ENCODE peak calls at places on chromosomes 6 and 20, in nine cellular contexts. One of them, this sample, is unnamed.

GRCh38 chr6:31585531-31585930 is 546 bp upstream of the LST1 start:
- DNase-seq in right cardiac atrium: no peak
- DNase-seq in GM23338: peak; percentile 81
- DNase-seq in psoas muscle: no peak
- DNase-seq in uterus: no peak
- DNase-seq in ovary: no peak
- DNase-seq in thoracic aorta: no peak
- DNase-seq in neuronal stem cell: no peak
- DNase-seq in lower lobe of right lung: no peak
- DNase-seq in this sample: no peak

GRCh38 chr20:45117581-45117980 is 2.6 kb upstream of the WFDC5 start:
- DNase-seq in right cardiac atrium: no peak
- DNase-seq in GM23338: no peak
- DNase-seq in psoas muscle: no peak
- DNase-seq in uterus: no peak
- DNase-seq in ovary: no peak
- DNase-seq in thoracic aorta: no peak
- DNase-seq in neuronal stem cell: no peak
- DNase-seq in lower lobe of right lung: no peak
- DNase-seq in this sample: no peak

GRCh38 chr6:71419217-71419953 is 130.8 kb downstream of the OGFRL1 start:
- DNase-seq in right cardiac atrium: peak; percentile 33
- DNase-seq in GM23338: peak; percentile 13
- DNase-seq in psoas muscle: peak; percentile 21
- DNase-seq in uterus: no peak
- DNase-seq in ovary: no peak
- DNase-seq in thoracic aorta: no peak
- DNase-seq in neuronal stem cell: no peak
- DNase-seq in lower lobe of right lung: no peak
- DNase-seq in this sample: peak; percentile 85

GRCh38 chr20:53739799-53740785 is 146.5 kb upstream of the ZNF217 start:
- DNase-seq in right cardiac atrium: no peak
- DNase-seq in GM23338: no peak
- DNase-seq in psoas muscle: no peak
- DNase-seq in uterus: no peak
- DNase-seq in ovary: no peak
- DNase-seq in thoracic aorta: no peak
- DNase-seq in neuronal stem cell: no peak
- DNase-seq in lower lobe of right lung: no peak
- DNase-seq in this sample: peak; percentile 83

GRCh38 chr20:39850821-39851330 is 838.2 kb downstream of the MAFB start:
- DNase-seq in right cardiac atrium: no peak
- DNase-seq in GM23338: no peak
- DNase-seq in psoas muscle: no peak
- DNase-seq in uterus: no peak
- DNase-seq in ovary: no peak
- DNase-seq in thoracic aorta: no peak
- DNase-seq in neuronal stem cell: no peak
- DNase-seq in lower lobe of right lung: no peak
- DNase-seq in this sample: no peak

GRCh38 chr20:32247957-32248497 is 29.4 kb upstream of the KIF3B start:
- DNase-seq in right cardiac atrium: no peak
- DNase-seq in GM23338: no peak
- DNase-seq in psoas muscle: no peak
- DNase-seq in uterus: no peak
- DNase-seq in ovary: no peak
- DNase-seq in thoracic aorta: no peak
- DNase-seq in neuronal stem cell: no peak
- DNase-seq in lower lobe of right lung: no peak
- DNase-seq in this sample: no peak

GRCh38 chr6:146339716-146340115 is 203.9 kb upstream of the RAB32 start:
- DNase-seq in right cardiac atrium: no peak
- DNase-seq in GM23338: no peak
- DNase-seq in psoas muscle: no peak
- DNase-seq in uterus: no peak
- DNase-seq in ovary: no peak
- DNase-seq in thoracic aorta: no peak
- DNase-seq in neuronal stem cell: no peak
- DNase-seq in lower lobe of right lung: no peak
- DNase-seq in this sample: no peak

GRCh38 chr6:44061375-44062104 is 65.7 kb downstream of the MRPL14 start:
- DNase-seq in right cardiac atrium: no peak
- DNase-seq in GM23338: no peak
- DNase-seq in psoas muscle: no peak
- DNase-seq in uterus: no peak
- DNase-seq in ovary: no peak
- DNase-seq in thoracic aorta: no peak
- DNase-seq in neuronal stem cell: no peak
- DNase-seq in lower lobe of right lung: no peak
- DNase-seq in this sample: no peak

GRCh38 chr6:157647261-157647915 is 175.7 kb upstream of the SNX9 start:
- DNase-seq in right cardiac atrium: no peak
- DNase-seq in GM23338: no peak
- DNase-seq in psoas muscle: no peak
- DNase-seq in uterus: no peak
- DNase-seq in ovary: no peak
- DNase-seq in thoracic aorta: no peak
- DNase-seq in neuronal stem cell: no peak
- DNase-seq in lower lobe of right lung: no peak
- DNase-seq in this sample: no peak

GRCh38 chr6:25506020-25506419 is 146.0 kb upstream of the SCGN start:
- DNase-seq in right cardiac atrium: no peak
- DNase-seq in GM23338: no peak
- DNase-seq in psoas muscle: no peak
- DNase-seq in uterus: no peak
- DNase-seq in ovary: no peak
- DNase-seq in thoracic aorta: no peak
- DNase-seq in neuronal stem cell: no peak
- DNase-seq in lower lobe of right lung: no peak
- DNase-seq in this sample: no peak

GRCh38 chr20:50380697-50381040 is 129.5 kb upstream of the PTPN1 start:
- DNase-seq in right cardiac atrium: peak; percentile 79
- DNase-seq in GM23338: peak; percentile 22
- DNase-seq in psoas muscle: no peak
- DNase-seq in uterus: peak; percentile 58
- DNase-seq in ovary: peak; percentile 73
- DNase-seq in thoracic aorta: no peak
- DNase-seq in neuronal stem cell: no peak
- DNase-seq in lower lobe of right lung: no peak
- DNase-seq in this sample: no peak

GRCh38 chr6:157669747-157670216 is 153.3 kb upstream of the SNX9 start:
- DNase-seq in right cardiac atrium: peak; percentile 96
- DNase-seq in GM23338: peak; percentile 70
- DNase-seq in psoas muscle: peak; percentile 90
- DNase-seq in uterus: peak; percentile 78
- DNase-seq in ovary: peak; percentile 84
- DNase-seq in thoracic aorta: peak; percentile 33
- DNase-seq in neuronal stem cell: no peak
- DNase-seq in lower lobe of right lung: peak; percentile 74
- DNase-seq in this sample: peak; percentile 88

GRCh38 chr6:143962644-143962929 is 45.5 kb downstream of the PLAGL1 start:
- DNase-seq in right cardiac atrium: no peak
- DNase-seq in GM23338: peak; percentile 86
- DNase-seq in psoas muscle: peak; percentile 12
- DNase-seq in uterus: peak; percentile 33
- DNase-seq in ovary: peak; percentile 35
- DNase-seq in thoracic aorta: no peak
- DNase-seq in neuronal stem cell: peak; percentile 67
- DNase-seq in lower lobe of right lung: no peak
- DNase-seq in this sample: no peak

GRCh38 chr6:5095236-5095635 is 10.1 kb downstream of the PPP1R3G start:
- DNase-seq in right cardiac atrium: no peak
- DNase-seq in GM23338: no peak
- DNase-seq in psoas muscle: no peak
- DNase-seq in uterus: no peak
- DNase-seq in ovary: no peak
- DNase-seq in thoracic aorta: no peak
- DNase-seq in neuronal stem cell: no peak
- DNase-seq in lower lobe of right lung: no peak
- DNase-seq in this sample: no peak

GRCh38 chr6:141309295-141309694 is 823.4 kb upstream of the GJE1 start:
- DNase-seq in right cardiac atrium: no peak
- DNase-seq in GM23338: peak; percentile 43
- DNase-seq in psoas muscle: no peak
- DNase-seq in uterus: no peak
- DNase-seq in ovary: no peak
- DNase-seq in thoracic aorta: no peak
- DNase-seq in neuronal stem cell: no peak
- DNase-seq in lower lobe of right lung: no peak
- DNase-seq in this sample: no peak

GRCh38 chr20:39547546-39548410 is 585.6 kb downstream of the DHX35 start:
- DNase-seq in right cardiac atrium: no peak
- DNase-seq in GM23338: peak; percentile 23
- DNase-seq in psoas muscle: no peak
- DNase-seq in uterus: no peak
- DNase-seq in ovary: no peak
- DNase-seq in thoracic aorta: no peak
- DNase-seq in neuronal stem cell: no peak
- DNase-seq in lower lobe of right lung: no peak
- DNase-seq in this sample: no peak

GRCh38 chr6:130018830-130019795 is 732 bp downstream of the L3MBTL3 start:
- DNase-seq in right cardiac atrium: peak; percentile 76
- DNase-seq in GM23338: peak; percentile 56
- DNase-seq in psoas muscle: peak; percentile 28
- DNase-seq in uterus: peak; percentile 32
- DNase-seq in ovary: peak; percentile 39
- DNase-seq in thoracic aorta: no peak
- DNase-seq in neuronal stem cell: peak; percentile 33
- DNase-seq in lower lobe of right lung: peak; percentile 55
- DNase-seq in this sample: peak; percentile 60

DNA sequence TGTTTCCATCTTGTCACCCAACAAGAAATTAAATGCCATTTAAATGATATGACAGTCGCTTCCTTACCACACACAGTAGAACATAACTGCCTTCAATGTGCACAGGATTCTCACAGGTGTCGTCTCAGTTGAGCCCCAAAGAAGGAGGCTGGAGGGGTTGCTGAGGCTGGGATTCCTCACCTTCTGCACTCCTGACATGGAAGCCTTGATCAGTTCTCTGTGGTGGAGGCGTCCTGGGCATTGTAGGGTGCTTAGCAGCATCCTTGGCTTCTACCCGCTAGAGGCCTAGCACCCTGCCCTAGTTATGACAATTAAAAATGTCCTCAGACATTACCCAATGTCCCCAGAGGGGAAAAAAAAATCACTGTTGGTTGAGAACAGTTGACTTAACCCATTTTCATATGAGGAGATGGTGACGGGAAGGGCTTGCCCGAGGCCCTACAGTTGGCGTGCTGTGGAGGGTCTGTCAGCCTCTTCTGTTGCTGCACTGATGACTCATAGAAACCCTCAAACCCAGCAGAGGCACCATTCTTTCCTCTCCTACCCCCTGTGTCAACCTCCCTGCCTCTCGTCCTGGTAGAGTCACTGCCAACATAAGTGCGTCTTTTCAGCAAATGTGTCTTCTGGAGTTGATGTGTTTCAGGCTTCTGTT is 19.3 kb upstream of the ZNF831 start:
- DNase-seq in right cardiac atrium: no peak
- DNase-seq in GM23338: no peak
- DNase-seq in psoas muscle: no peak
- DNase-seq in uterus: no peak
- DNase-seq in ovary: no peak
- DNase-seq in thoracic aorta: no peak
- DNase-seq in neuronal stem cell: no peak
- DNase-seq in lower lobe of right lung: no peak
- DNase-seq in this sample: peak; percentile 51
- H3K27ac ChIP-seq in right cardiac atrium: no peak overlapping the region
- H3K27ac ChIP-seq in GM23338: no peak overlapping the region
- H3K27ac ChIP-seq in psoas muscle: no peak overlapping the region
- H3K27ac ChIP-seq in uterus: no peak overlapping the region
- H3K27ac ChIP-seq in ovary: no peak overlapping the region
- H3K27ac ChIP-seq in thoracic aorta: no peak overlapping the region
- H3K27ac ChIP-seq in neuronal stem cell: no peak overlapping the region
- H3K27ac ChIP-seq in lower lobe of right lung: no peak overlapping the region
- H3K27ac ChIP-seq in this sample: no peak overlapping the region

GRCh38 chr6:35716798-35717197 is 20.0 kb upstream of the ARMC12 start:
- DNase-seq in right cardiac atrium: no peak
- DNase-seq in GM23338: peak; percentile 33
- DNase-seq in psoas muscle: no peak
- DNase-seq in uterus: no peak
- DNase-seq in ovary: no peak
- DNase-seq in thoracic aorta: no peak
- DNase-seq in neuronal stem cell: no peak
- DNase-seq in lower lobe of right lung: no peak
- DNase-seq in this sample: no peak
- H3K4me3 ChIP-seq in right cardiac atrium: no peak overlapping the region
- H3K4me3 ChIP-seq in GM23338: no peak overlapping the region
- H3K4me3 ChIP-seq in psoas muscle: no peak overlapping the region
- H3K4me3 ChIP-seq in uterus: no peak overlapping the region
- H3K4me3 ChIP-seq in ovary: no peak overlapping the region
- H3K4me3 ChIP-seq in thoracic aorta: no peak overlapping the region
- H3K4me3 ChIP-seq in neuronal stem cell: no peak overlapping the region
- H3K4me3 ChIP-seq in lower lobe of right lung: no peak overlapping the region
- H3K4me3 ChIP-seq in this sample: no peak overlapping the region

DNA sequence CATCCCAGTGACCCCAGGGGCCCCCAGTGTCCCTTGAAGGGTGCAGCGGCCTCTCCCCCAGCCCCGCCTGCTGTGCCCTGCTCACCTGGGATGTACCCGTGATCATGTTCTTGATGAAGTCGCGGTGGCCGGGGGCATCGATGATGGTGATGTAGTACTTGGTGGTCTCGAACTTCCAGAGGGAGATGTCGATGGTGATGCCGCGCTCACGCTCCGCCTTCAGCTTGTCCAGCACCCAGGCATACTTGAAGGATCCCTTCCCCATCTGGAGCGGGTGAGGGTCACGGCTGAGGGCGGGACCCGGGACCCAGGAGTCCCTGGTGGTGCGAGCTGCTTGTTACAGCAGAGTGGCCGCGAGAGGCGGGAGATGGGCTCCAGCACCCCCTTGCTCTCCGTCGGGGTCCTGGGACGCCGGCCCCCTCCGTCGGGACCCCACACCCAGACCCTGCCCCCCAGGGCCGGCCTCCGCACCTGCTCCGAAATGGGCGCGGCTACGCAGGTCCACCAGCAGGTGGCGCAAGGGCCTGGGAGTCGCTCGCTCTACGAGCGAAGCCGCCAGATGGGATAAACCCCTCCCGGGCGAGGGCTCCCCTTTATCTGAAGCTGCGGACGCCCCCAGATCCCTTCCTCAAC is 3.0 kb downstream of the EEF1A2 start:
- DNase-seq in right cardiac atrium: peak; percentile 88
- DNase-seq in GM23338: peak; percentile 87
- DNase-seq in psoas muscle: peak; percentile 69
- DNase-seq in uterus: peak; percentile 58
- DNase-seq in ovary: peak; percentile 62
- DNase-seq in thoracic aorta: no peak
- DNase-seq in neuronal stem cell: peak; percentile 67
- DNase-seq in lower lobe of right lung: peak; percentile 83
- DNase-seq in this sample: peak; percentile 89
- H3K4me1 ChIP-seq in right cardiac atrium: peaks cover 3% of the 10 kb centered on the region
- H3K4me1 ChIP-seq in GM23338: peaks cover 14% of the 10 kb centered on the region
- H3K4me1 ChIP-seq in psoas muscle: peaks cover 34% of the 10 kb centered on the region
- H3K4me1 ChIP-seq in uterus: no peaks in the 10 kb centered on the region
- H3K4me1 ChIP-seq in ovary: peaks cover 4% of the 10 kb centered on the region
- H3K4me1 ChIP-seq in thoracic aorta: peaks cover 24% of the 10 kb centered on the region
- H3K4me1 ChIP-seq in neuronal stem cell: peaks cover 5% of the 10 kb centered on the region
- H3K4me1 ChIP-seq in lower lobe of right lung: peaks cover 22% of the 10 kb centered on the region
- H3K4me1 ChIP-seq in this sample: peaks cover 3% of the 10 kb centered on the region

DNA sequence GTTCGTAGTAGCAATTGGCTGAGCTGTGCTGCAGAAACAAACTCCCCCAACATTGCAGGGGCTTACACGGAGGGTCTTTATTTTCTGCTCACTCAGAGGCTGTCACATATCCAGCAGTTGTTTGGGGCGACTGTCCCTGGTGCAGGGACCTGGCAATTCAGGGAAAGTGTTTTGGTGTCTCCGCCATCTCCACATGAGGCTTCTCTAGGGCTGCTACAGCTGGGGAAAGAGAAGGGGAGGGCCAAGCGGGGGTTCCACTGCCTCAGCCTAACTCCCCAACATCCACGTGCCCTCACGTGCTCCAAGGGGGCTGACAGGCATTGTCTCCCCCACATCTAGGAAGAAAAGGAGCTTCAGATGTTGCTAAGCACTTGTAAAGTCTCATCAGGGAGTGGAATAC is 61.3 kb upstream of the NXT1 start:
- DNase-seq in right cardiac atrium: no peak
- DNase-seq in GM23338: no peak
- DNase-seq in psoas muscle: no peak
- DNase-seq in uterus: no peak
- DNase-seq in ovary: no peak
- DNase-seq in thoracic aorta: no peak
- DNase-seq in neuronal stem cell: no peak
- DNase-seq in lower lobe of right lung: no peak
- DNase-seq in this sample: no peak
- H3K27ac ChIP-seq in right cardiac atrium: no peak overlapping the region
- H3K27ac ChIP-seq in GM23338: no peak overlapping the region
- H3K27ac ChIP-seq in psoas muscle: no peak overlapping the region
- H3K27ac ChIP-seq in uterus: no peak overlapping the region
- H3K27ac ChIP-seq in ovary: no peak overlapping the region
- H3K27ac ChIP-seq in thoracic aorta: no peak overlapping the region
- H3K27ac ChIP-seq in neuronal stem cell: no peak overlapping the region
- H3K27ac ChIP-seq in lower lobe of right lung: no peak overlapping the region
- H3K27ac ChIP-seq in this sample: no peak overlapping the region